ENCODE peak calls at places on chromosomes 12 and 14, in five cellular contexts. K, Y, H, E and P are unnamed samples.

GRCh38 chr12:6961278-6961694 is 9.2 kb downstream of the PHB2 start:
- DNase-seq in H (no peak), K (peak; percentile 61), Y (peak; percentile 74), E (no peak), P (no peak)

GRCh38 chr12:2402180-2402579 is 349.4 kb downstream of the CACNA1C start:
- DNase-seq in Y (no peak), E (no peak), K (no peak), H (no peak), P (no peak)

GRCh38 chr14:104872469-104873341 is 7.6 kb downstream of the CEP170B start:
- DNase-seq in K (peak; percentile 52), H (no peak), Y (no peak), E (peak; percentile 60), P (no peak)

GRCh38 chr12:46364777-46365580 is 7.6 kb downstream of the SLC38A2 start:
- DNase-seq in E (no peak), Y (no peak), H (no peak), K (peak; percentile 87), P (no peak)

GRCh38 chr12:83016226-83016835 is 329.6 kb downstream of the TMTC2 start:
- DNase-seq in H (no peak), Y (no peak), K (peak; percentile 94), E (no peak), P (peak; percentile 86)

GRCh38 chr12:1744932-1745331 is 54.1 kb downstream of the ADIPOR2 start:
- DNase-seq in K (peak; percentile 55), H (no peak), Y (no peak), E (no peak), P (no peak)

GRCh38 chr14:37172936-37173613 is 669 bp upstream of the SLC25A21 start:
- DNase-seq in Y (no peak), K (no peak), E (no peak), H (no peak), P (no peak)

GRCh38 chr14:100784523-100785337 is 41.2 kb upstream of the MEG3 start:
- DNase-seq in Y (no peak), E (no peak), K (no peak), H (no peak), P (no peak)

GRCh38 chr14:43651896-43652295 is 855.2 kb downstream of the FSCB start:
- DNase-seq in Y (no peak), E (no peak), K (no peak), H (no peak), P (no peak)

GRCh38 chr12:3271639-3272038 is 194.5 kb downstream of the TSPAN9 start:
- DNase-seq in Y (no peak), H (no peak), E (no peak), K (no peak), P (no peak)

GRCh38 chr14:25431211-25432076 is 381.5 kb upstream of the STXBP6 start:
- DNase-seq in H (no peak), E (peak; percentile 71), Y (no peak), K (no peak), P (no peak)

GRCh38 chr12:95547522-95548055 is 3.7 kb downstream of the USP44 start:
- DNase-seq in E (no peak), K (peak; percentile 49), Y (no peak), H (no peak), P (no peak)

DNA sequence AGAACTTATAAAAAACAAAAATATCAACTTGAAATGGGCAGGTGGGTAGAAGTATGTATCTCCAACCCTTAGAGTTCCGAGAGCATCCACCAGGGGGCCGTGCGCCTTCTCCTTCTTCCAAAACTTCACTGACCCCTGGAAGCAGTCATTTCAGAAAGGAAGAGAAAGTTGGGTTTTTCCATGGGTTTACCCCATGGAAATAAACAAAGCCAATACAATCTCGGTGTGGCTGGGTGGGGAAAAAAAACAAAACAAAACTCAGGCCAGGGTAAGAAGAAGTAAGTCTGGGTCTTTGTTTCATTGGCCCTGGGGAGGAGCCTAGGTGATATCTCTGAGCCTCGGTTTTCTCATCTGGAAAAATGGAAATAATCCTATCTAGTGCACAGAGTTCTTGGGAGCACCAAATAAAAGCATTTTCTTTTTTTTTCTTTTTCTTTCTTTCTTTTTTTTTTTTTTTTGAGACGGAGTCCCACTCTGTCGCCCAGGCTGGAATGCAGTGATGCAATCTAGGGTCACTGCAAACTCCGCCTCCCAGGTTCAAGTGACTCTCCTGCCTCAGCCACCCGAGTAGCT is 33.6 kb upstream of the HNF1A start:
- DNase-seq in K (peak; percentile 11), H (peak; percentile 8), E (peak; percentile 68), Y (peak; percentile 21), P (peak; percentile 6)
- TF ChIP-seq CTCF in K (peak; percentile 81), H (peak; percentile 86), E (peak; percentile 85), Y (peak; percentile 80), P (peak; percentile 82)

GRCh38 chr14:106872619-106873446 is 1346.5 kb downstream of the TMEM121 start:
- DNase-seq in K (no peak), Y (peak; percentile 66), E (no peak), H (no peak), P (no peak)
- TF ChIP-seq CTCF in K (no peak), Y (peak; percentile 80), E (peak; percentile 15), H (peak; percentile 83), P (no peak)

DNA sequence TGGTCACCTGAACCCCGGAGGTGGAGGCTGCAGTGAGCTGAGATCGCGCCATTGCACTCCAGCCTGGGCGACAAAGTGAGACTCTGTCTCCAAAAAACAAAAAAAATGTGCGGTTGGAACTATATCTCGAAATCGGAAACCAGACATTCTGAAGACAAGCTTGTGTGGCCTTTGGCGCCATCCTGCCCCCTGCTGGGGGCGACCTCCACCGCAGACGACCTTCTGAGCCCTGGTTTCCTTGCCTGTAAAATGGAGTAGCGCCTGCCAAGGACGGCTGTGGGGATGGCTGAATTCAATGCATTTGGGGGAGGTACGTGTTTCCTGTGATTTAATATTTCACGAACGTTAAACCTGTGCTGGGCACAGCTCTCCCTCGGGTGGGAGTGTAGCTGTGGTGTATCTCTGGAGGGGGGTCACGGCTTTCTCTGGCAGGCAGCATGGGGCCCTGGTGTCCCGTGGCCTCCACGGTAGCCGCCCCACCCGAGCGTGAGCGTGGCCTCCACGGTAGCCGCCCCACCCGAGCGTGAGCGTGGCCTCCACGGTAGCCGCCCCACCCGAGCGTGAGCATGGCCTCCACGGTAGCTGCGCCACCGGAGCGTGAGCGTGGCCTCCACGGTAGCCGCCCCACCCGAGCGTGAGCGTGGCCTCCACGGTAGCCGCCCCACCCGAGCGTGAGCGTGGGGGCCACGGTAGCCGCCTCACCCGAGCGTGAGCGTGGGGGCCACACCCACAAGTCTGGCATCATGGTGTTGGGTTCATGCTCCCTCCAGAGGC is 55.3 kb downstream of the LRCOL1 start:
- DNase-seq in Y (no peak), E (peak; percentile 62), H (no peak), K (no peak), P (no peak)
- TF ChIP-seq CTCF in Y (no peak), E (peak; percentile 72), H (peak; percentile 80), K (no peak), P (peak; percentile 9)

GRCh38 chr14:50860478-50861086 is 11.3 kb upstream of the ABHD12B start:
- DNase-seq in H (peak; percentile 42), K (peak; percentile 68), E (peak; percentile 88), Y (peak; percentile 84), P (peak; percentile 78)
- TF ChIP-seq CTCF in H (peak; percentile 84), K (peak; percentile 60), E (peak; percentile 79), Y (peak; percentile 83), P (peak; percentile 68)

GRCh38 chr12:70719672-70720420 is 82.6 kb upstream of the PTPRB start:
- DNase-seq in Y (no peak), H (peak; percentile 20), K (peak; percentile 53), E (peak; percentile 73), P (peak; percentile 13)

GRCh38 chr12:70722584-70723343 is 85.5 kb upstream of the PTPRB start:
- DNase-seq in K (peak; percentile 35), Y (no peak), H (no peak), E (no peak), P (no peak)

GRCh38 chr12:70721216-70721615 is 84.0 kb upstream of the PTPRB start:
- DNase-seq in H (no peak), Y (no peak), E (no peak), K (no peak), P (no peak)

GRCh38 chr12:70721958-70722357 is 84.7 kb upstream of the PTPRB start:
- DNase-seq in Y (no peak), E (no peak), H (no peak), K (no peak), P (no peak)

DNA sequence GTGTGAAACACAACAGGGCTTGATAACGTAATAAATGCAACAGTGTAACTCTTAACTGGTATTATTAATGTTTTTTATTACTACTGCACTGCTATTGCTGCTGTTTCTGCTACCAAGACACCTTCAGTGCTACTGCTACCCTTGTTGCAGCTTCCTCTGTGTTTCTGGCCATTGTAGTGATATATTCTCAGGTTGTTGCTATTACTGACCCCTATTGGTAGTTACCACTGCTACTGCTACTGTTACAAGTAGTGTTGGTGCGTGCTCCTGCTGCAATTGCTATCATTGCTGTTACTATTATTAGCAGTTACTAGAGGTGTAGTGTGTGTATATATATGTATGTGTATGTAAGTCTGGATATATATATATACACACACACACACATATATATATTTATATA is 87.2 kb upstream of the PTPRB start:
- DNase-seq in H (no peak), E (no peak), K (peak; percentile 10), Y (no peak), P (no peak)
- TF ChIP-seq CTCF in H (peak; percentile 32), E (no peak), K (no peak), Y (no peak), P (peak; percentile 20)

GRCh38 chr12:127450822-127451221 is 816.1 kb upstream of the TMEM132C start:
- DNase-seq in Y (no peak), H (no peak), E (no peak), K (no peak), P (no peak)
- TF ChIP-seq CTCF in Y (no peak), H (no peak), E (no peak), K (no peak), P (peak; percentile 13)